ENCODE peak calls at places on chromosomes 11 and 22, in nine cellular contexts. One of them, this sample, is unnamed.

GRCh38 chr11:61357233-61357893 is 4.3 kb downstream of the CYB561A3 start:
- DNase-seq in stomach: no peak
- DNase-seq in glutamatergic neuron: no peak
- DNase-seq in dorsolateral prefrontal cortex: no peak
- DNase-seq in IMR-90: no peak
- DNase-seq in GM13977: peak
- DNase-seq in astrocyte of the cerebellum: no peak
- DNase-seq in nephron progenitor cell: no peak
- DNase-seq in heart left ventricle: no peak
- DNase-seq in this sample: no peak

GRCh38 chr11:19803506-19803998 is 90.9 kb downstream of the NAV2 start:
- DNase-seq in glutamatergic neuron: no peak
- DNase-seq in heart left ventricle: no peak
- DNase-seq in dorsolateral prefrontal cortex: no peak
- DNase-seq in astrocyte of the cerebellum: no peak
- DNase-seq in GM13977: no peak
- DNase-seq in IMR-90: no peak
- DNase-seq in nephron progenitor cell: no peak
- DNase-seq in stomach: peak
- DNase-seq in this sample: no peak

GRCh38 chr22:39316440-39317083 is 2.9 kb downstream of the RPL3 start:
- DNase-seq in astrocyte of the cerebellum: peak
- DNase-seq in glutamatergic neuron: peak
- DNase-seq in GM13977: no peak
- DNase-seq in stomach: peak
- DNase-seq in nephron progenitor cell: peak
- DNase-seq in IMR-90: peak
- DNase-seq in heart left ventricle: peak
- DNase-seq in dorsolateral prefrontal cortex: peak
- DNase-seq in this sample: peak

GRCh38 chr11:102309621-102310541 is 7.4 kb upstream of the BIRC3 start:
- DNase-seq in GM13977: no peak
- DNase-seq in IMR-90: no peak
- DNase-seq in nephron progenitor cell: no peak
- DNase-seq in astrocyte of the cerebellum: no peak
- DNase-seq in glutamatergic neuron: no peak
- DNase-seq in heart left ventricle: no peak
- DNase-seq in stomach: no peak
- DNase-seq in dorsolateral prefrontal cortex: no peak
- DNase-seq in this sample: no peak

GRCh38 chr11:69683764-69684333 is 8.7 kb upstream of the LTO1 start:
- DNase-seq in astrocyte of the cerebellum: no peak
- DNase-seq in heart left ventricle: no peak
- DNase-seq in IMR-90: no peak
- DNase-seq in stomach: peak
- DNase-seq in dorsolateral prefrontal cortex: no peak
- DNase-seq in GM13977: no peak
- DNase-seq in glutamatergic neuron: no peak
- DNase-seq in nephron progenitor cell: peak
- DNase-seq in this sample: no peak

GRCh38 chr11:116598036-116598435 is 174.8 kb downstream of the BUD13 start:
- DNase-seq in nephron progenitor cell: no peak
- DNase-seq in heart left ventricle: no peak
- DNase-seq in stomach: no peak
- DNase-seq in glutamatergic neuron: no peak
- DNase-seq in IMR-90: no peak
- DNase-seq in GM13977: no peak
- DNase-seq in astrocyte of the cerebellum: no peak
- DNase-seq in dorsolateral prefrontal cortex: peak
- DNase-seq in this sample: no peak

GRCh38 chr22:39219071-39220050 is 25.4 kb downstream of the PDGFB start:
- DNase-seq in astrocyte of the cerebellum: no peak
- DNase-seq in dorsolateral prefrontal cortex: peak
- DNase-seq in nephron progenitor cell: no peak
- DNase-seq in GM13977: no peak
- DNase-seq in heart left ventricle: no peak
- DNase-seq in IMR-90: no peak
- DNase-seq in stomach: no peak
- DNase-seq in glutamatergic neuron: no peak
- DNase-seq in this sample: no peak

GRCh38 chr11:8808226-8808585 is 102.8 kb upstream of the AKIP1 start:
- DNase-seq in stomach: no peak
- DNase-seq in GM13977: no peak
- DNase-seq in nephron progenitor cell: no peak
- DNase-seq in IMR-90: no peak
- DNase-seq in dorsolateral prefrontal cortex: no peak
- DNase-seq in glutamatergic neuron: no peak
- DNase-seq in astrocyte of the cerebellum: no peak
- DNase-seq in heart left ventricle: no peak
- DNase-seq in this sample: no peak

GRCh38 chr11:123480290-123480815 is 50.3 kb downstream of the GRAMD1B start:
- DNase-seq in glutamatergic neuron: no peak
- DNase-seq in stomach: no peak
- DNase-seq in IMR-90: no peak
- DNase-seq in nephron progenitor cell: no peak
- DNase-seq in dorsolateral prefrontal cortex: no peak
- DNase-seq in astrocyte of the cerebellum: no peak
- DNase-seq in GM13977: peak
- DNase-seq in heart left ventricle: no peak
- DNase-seq in this sample: no peak

GRCh38 chr11:47127213-47127612 is 49.5 kb downstream of the ARFGAP2 start:
- DNase-seq in heart left ventricle: no peak
- DNase-seq in IMR-90: no peak
- DNase-seq in GM13977: no peak
- DNase-seq in astrocyte of the cerebellum: no peak
- DNase-seq in glutamatergic neuron: no peak
- DNase-seq in dorsolateral prefrontal cortex: no peak
- DNase-seq in stomach: no peak
- DNase-seq in nephron progenitor cell: no peak
- DNase-seq in this sample: no peak

GRCh38 chr22:49767355-49768062 is 60.2 kb downstream of the BRD1 start:
- DNase-seq in astrocyte of the cerebellum: peak
- DNase-seq in heart left ventricle: no peak
- DNase-seq in glutamatergic neuron: peak
- DNase-seq in GM13977: peak
- DNase-seq in dorsolateral prefrontal cortex: peak
- DNase-seq in IMR-90: peak
- DNase-seq in nephron progenitor cell: no peak
- DNase-seq in stomach: no peak
- DNase-seq in this sample: peak

GRCh38 chr22:32005453-32005852 is 37.6 kb upstream of the SLC5A1 start:
- DNase-seq in dorsolateral prefrontal cortex: no peak
- DNase-seq in heart left ventricle: no peak
- DNase-seq in nephron progenitor cell: no peak
- DNase-seq in GM13977: no peak
- DNase-seq in astrocyte of the cerebellum: peak
- DNase-seq in IMR-90: peak
- DNase-seq in glutamatergic neuron: no peak
- DNase-seq in stomach: no peak
- DNase-seq in this sample: peak

GRCh38 chr22:26563022-26563421 is 26.9 kb downstream of the TPST2 start:
- DNase-seq in dorsolateral prefrontal cortex: no peak
- DNase-seq in nephron progenitor cell: no peak
- DNase-seq in glutamatergic neuron: no peak
- DNase-seq in astrocyte of the cerebellum: no peak
- DNase-seq in heart left ventricle: no peak
- DNase-seq in GM13977: no peak
- DNase-seq in IMR-90: no peak
- DNase-seq in stomach: no peak
- DNase-seq in this sample: no peak

GRCh38 chr11:60781286-60782044 is 3.7 kb upstream of the MS4A10 start:
- DNase-seq in heart left ventricle: no peak
- DNase-seq in GM13977: peak
- DNase-seq in dorsolateral prefrontal cortex: no peak
- DNase-seq in astrocyte of the cerebellum: no peak
- DNase-seq in nephron progenitor cell: no peak
- DNase-seq in IMR-90: no peak
- DNase-seq in glutamatergic neuron: no peak
- DNase-seq in stomach: no peak
- DNase-seq in this sample: no peak

DNA sequence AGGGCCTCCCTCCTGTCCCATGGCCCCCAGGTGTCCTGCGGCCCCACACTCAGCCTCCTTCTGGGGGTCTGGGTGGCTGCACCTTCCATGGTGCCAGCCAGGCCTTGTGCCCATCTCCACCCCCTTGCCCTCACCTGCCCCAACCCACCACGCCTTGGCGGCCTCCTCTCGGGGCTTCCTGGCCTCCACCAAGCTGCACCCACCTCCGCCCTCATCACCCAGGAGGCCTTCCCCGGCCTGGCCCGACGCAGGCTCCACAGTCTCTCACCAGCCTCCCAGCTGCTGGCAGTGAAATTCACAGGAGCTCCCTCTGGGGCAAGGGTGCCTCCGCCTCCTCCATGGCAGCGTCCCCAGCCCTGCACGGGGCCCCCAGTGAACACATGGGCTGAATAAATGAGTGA is 35.9 kb upstream of the WNT7B start:
- DNase-seq in astrocyte of the cerebellum: no peak
- DNase-seq in dorsolateral prefrontal cortex: peak
- DNase-seq in IMR-90: no peak
- DNase-seq in nephron progenitor cell: peak
- DNase-seq in GM13977: no peak
- DNase-seq in glutamatergic neuron: no peak
- DNase-seq in stomach: no peak
- DNase-seq in heart left ventricle: peak
- DNase-seq in this sample: no peak
- TF ChIP-seq CTCF in astrocyte of the cerebellum: no peak
- TF ChIP-seq CTCF in dorsolateral prefrontal cortex: no peak
- TF ChIP-seq CTCF in IMR-90: no peak
- TF ChIP-seq CTCF in nephron progenitor cell: no peak
- TF ChIP-seq CTCF in GM13977: no peak
- TF ChIP-seq CTCF in glutamatergic neuron: no peak
- TF ChIP-seq CTCF in stomach: no peak
- TF ChIP-seq CTCF in heart left ventricle: no peak
- TF ChIP-seq CTCF in this sample: no peak

GRCh38 chr11:130431806-130432205 is 3.4 kb upstream of the ADAMTS8 start:
- DNase-seq in glutamatergic neuron: no peak
- DNase-seq in astrocyte of the cerebellum: no peak
- DNase-seq in IMR-90: peak
- DNase-seq in heart left ventricle: no peak
- DNase-seq in stomach: no peak
- DNase-seq in nephron progenitor cell: no peak
- DNase-seq in dorsolateral prefrontal cortex: no peak
- DNase-seq in GM13977: no peak
- DNase-seq in this sample: peak
- TF ChIP-seq CTCF in glutamatergic neuron: no peak
- TF ChIP-seq CTCF in astrocyte of the cerebellum: no peak
- TF ChIP-seq CTCF in IMR-90: no peak
- TF ChIP-seq CTCF in heart left ventricle: no peak
- TF ChIP-seq CTCF in stomach: no peak
- TF ChIP-seq CTCF in nephron progenitor cell: no peak
- TF ChIP-seq CTCF in dorsolateral prefrontal cortex: no peak
- TF ChIP-seq CTCF in GM13977: peak
- TF ChIP-seq CTCF in this sample: no peak

GRCh38 chr11:57409321-57410100 is 17.4 kb downstream of the SLC43A3 start:
- DNase-seq in dorsolateral prefrontal cortex: no peak
- DNase-seq in nephron progenitor cell: no peak
- DNase-seq in GM13977: no peak
- DNase-seq in heart left ventricle: no peak
- DNase-seq in glutamatergic neuron: no peak
- DNase-seq in IMR-90: no peak
- DNase-seq in astrocyte of the cerebellum: no peak
- DNase-seq in stomach: no peak
- DNase-seq in this sample: no peak
- TF ChIP-seq CTCF in dorsolateral prefrontal cortex: no peak
- TF ChIP-seq CTCF in nephron progenitor cell: no peak
- TF ChIP-seq CTCF in GM13977: no peak
- TF ChIP-seq CTCF in heart left ventricle: no peak
- TF ChIP-seq CTCF in glutamatergic neuron: no peak
- TF ChIP-seq CTCF in IMR-90: no peak
- TF ChIP-seq CTCF in astrocyte of the cerebellum: no peak
- TF ChIP-seq CTCF in stomach: no peak
- TF ChIP-seq CTCF in this sample: no peak

GRCh38 chr11:133829566-133829965 is 15.7 kb downstream of the SPATA19 start:
- DNase-seq in stomach: no peak
- DNase-seq in IMR-90: no peak
- DNase-seq in dorsolateral prefrontal cortex: no peak
- DNase-seq in glutamatergic neuron: no peak
- DNase-seq in GM13977: no peak
- DNase-seq in heart left ventricle: no peak
- DNase-seq in nephron progenitor cell: no peak
- DNase-seq in astrocyte of the cerebellum: no peak
- DNase-seq in this sample: no peak

GRCh38 chr11:133833101-133833898 is 12.0 kb downstream of the SPATA19 start:
- DNase-seq in stomach: no peak
- DNase-seq in astrocyte of the cerebellum: no peak
- DNase-seq in heart left ventricle: no peak
- DNase-seq in glutamatergic neuron: peak
- DNase-seq in IMR-90: no peak
- DNase-seq in nephron progenitor cell: no peak
- DNase-seq in dorsolateral prefrontal cortex: no peak
- DNase-seq in GM13977: no peak
- DNase-seq in this sample: no peak

GRCh38 chr11:133828861-133829260 is 16.5 kb downstream of the SPATA19 start:
- DNase-seq in IMR-90: no peak
- DNase-seq in dorsolateral prefrontal cortex: no peak
- DNase-seq in heart left ventricle: no peak
- DNase-seq in GM13977: no peak
- DNase-seq in nephron progenitor cell: no peak
- DNase-seq in glutamatergic neuron: no peak
- DNase-seq in stomach: no peak
- DNase-seq in astrocyte of the cerebellum: no peak
- DNase-seq in this sample: no peak

GRCh38 chr11:133832096-133833081 is 12.9 kb downstream of the SPATA19 start:
- DNase-seq in dorsolateral prefrontal cortex: no peak
- DNase-seq in stomach: no peak
- DNase-seq in glutamatergic neuron: no peak
- DNase-seq in IMR-90: no peak
- DNase-seq in nephron progenitor cell: no peak
- DNase-seq in GM13977: no peak
- DNase-seq in astrocyte of the cerebellum: no peak
- DNase-seq in heart left ventricle: no peak
- DNase-seq in this sample: no peak

GRCh38 chr11:133830931-133831907 is 14.1 kb downstream of the SPATA19 start:
- DNase-seq in nephron progenitor cell: no peak
- DNase-seq in dorsolateral prefrontal cortex: no peak
- DNase-seq in stomach: no peak
- DNase-seq in glutamatergic neuron: peak
- DNase-seq in IMR-90: no peak
- DNase-seq in heart left ventricle: no peak
- DNase-seq in GM13977: no peak
- DNase-seq in astrocyte of the cerebellum: no peak
- DNase-seq in this sample: no peak
- TF ChIP-seq CTCF in nephron progenitor cell: peak
- TF ChIP-seq CTCF in dorsolateral prefrontal cortex: peak
- TF ChIP-seq CTCF in stomach: no peak
- TF ChIP-seq CTCF in glutamatergic neuron: peak
- TF ChIP-seq CTCF in IMR-90: no peak
- TF ChIP-seq CTCF in heart left ventricle: peak
- TF ChIP-seq CTCF in GM13977: peak
- TF ChIP-seq CTCF in astrocyte of the cerebellum: no peak
- TF ChIP-seq CTCF in this sample: peak

GRCh38 chr22:37546436-37547248 is 13.6 kb upstream of the CDC42EP1 start:
- DNase-seq in astrocyte of the cerebellum: no peak
- DNase-seq in GM13977: no peak
- DNase-seq in IMR-90: peak
- DNase-seq in dorsolateral prefrontal cortex: peak
- DNase-seq in nephron progenitor cell: no peak
- DNase-seq in stomach: peak
- DNase-seq in glutamatergic neuron: no peak
- DNase-seq in heart left ventricle: peak
- DNase-seq in this sample: no peak
- TF ChIP-seq CTCF in astrocyte of the cerebellum: peak
- TF ChIP-seq CTCF in GM13977: no peak
- TF ChIP-seq CTCF in IMR-90: no peak
- TF ChIP-seq CTCF in dorsolateral prefrontal cortex: no peak
- TF ChIP-seq CTCF in nephron progenitor cell: no peak
- TF ChIP-seq CTCF in stomach: no peak
- TF ChIP-seq CTCF in glutamatergic neuron: no peak
- TF ChIP-seq CTCF in heart left ventricle: peak
- TF ChIP-seq CTCF in this sample: peak

This sample was measured in brain microvascular endothelial cell.